ENCODE peak calls at places on chromosomes 7 and 10, in ten cellular contexts. H, R, Q, W, T, I, X, P, F and A are unnamed samples.

GRCh38 chr7:38675500-38676106 is 44.4 kb upstream of the AMPH start:
- DNase-seq in W (no peak), H (no peak), F (no peak), T (no peak), Q (no peak), X (no peak), I (no peak), R (no peak), P (no peak), A (peak; percentile 29)

GRCh38 chr10:5442056-5442989 is 30.0 kb downstream of the NET1 start:
- DNase-seq in R (peak; percentile 46), F (no peak), H (no peak), X (no peak), P (no peak), I (peak; percentile 34), T (peak; percentile 21), W (peak; percentile 47), Q (peak; percentile 56), A (peak; percentile 50)

GRCh38 chr10:124971276-124971675 is 29.4 kb downstream of the ZRANB1 start:
- DNase-seq in Q (no peak), W (no peak), I (no peak), P (no peak), F (no peak), T (no peak), R (no peak), X (no peak), H (no peak), A (no peak)

GRCh38 chr7:41696323-41696916 is 6.5 kb downstream of the INHBA start:
- DNase-seq in R (peak; percentile 28), H (peak; percentile 5), T (peak; percentile 35), P (peak; percentile 36), X (peak; percentile 68), F (peak; percentile 81), I (peak; percentile 72), Q (peak; percentile 60), W (peak; percentile 75), A (peak; percentile 2)

GRCh38 chr10:29084908-29085307 is 204.0 kb upstream of the LYZL1 start:
- DNase-seq in H (no peak), Q (no peak), T (no peak), P (no peak), I (no peak), W (no peak), R (no peak), F (no peak), X (no peak), A (no peak)

GRCh38 chr10:113569576-113569975 is 16.7 kb downstream of the HABP2 start:
- DNase-seq in F (no peak), T (no peak), H (no peak), X (no peak), I (no peak), W (no peak), R (no peak), Q (no peak), P (no peak), A (no peak)

GRCh38 chr10:25049966-25050365 is 33.6 kb downstream of the THNSL1 start:
- DNase-seq in W (peak; percentile 30), R (no peak), I (no peak), P (no peak), Q (no peak), T (no peak), F (no peak), H (no peak), X (no peak), A (no peak)

GRCh38 chr7:21076054-21076453 is 289.4 kb upstream of the SP8 start:
- DNase-seq in I (peak; percentile 13), R (no peak), P (peak; percentile 94), Q (no peak), T (no peak), W (no peak), X (peak; percentile 38), F (no peak), H (no peak), A (peak; percentile 64)

GRCh38 chr7:157032644-157033482 is 22.4 kb upstream of the MNX1 start:
- DNase-seq in R (no peak), T (no peak), X (no peak), F (no peak), W (peak; percentile 17), Q (no peak), I (no peak), H (no peak), P (no peak), A (no peak)

GRCh38 chr10:86848747-86849146 is 92.3 kb downstream of the BMPR1A start:
- DNase-seq in Q (no peak), W (no peak), P (no peak), R (no peak), X (no peak), T (no peak), I (no peak), F (no peak), H (no peak), A (no peak)

GRCh38 chr7:83267141-83267631 is 104.5 kb upstream of the PCLO start:
- DNase-seq in H (no peak), F (no peak), R (no peak), X (peak; percentile 51), P (no peak), Q (no peak), T (no peak), W (peak; percentile 1), I (no peak), A (peak; percentile 5)

GRCh38 chr10:74151879-74152722 is 1.1 kb downstream of the ADK start:
- DNase-seq in Q (no peak), P (no peak), H (no peak), F (no peak), X (no peak), R (no peak), I (no peak), W (no peak), T (no peak), A (no peak)

GRCh38 chr7:8092140-8092539 is 123.5 kb downstream of the GLCCI1 start:
- DNase-seq in R (no peak), H (no peak), W (no peak), P (no peak), I (no peak), T (no peak), F (no peak), X (no peak), Q (no peak), A (no peak)

GRCh38 chr10:3978174-3978573 is 193.2 kb upstream of the KLF6 start:
- DNase-seq in Q (no peak), F (no peak), P (no peak), W (peak; percentile 52), X (no peak), H (no peak), I (no peak), R (no peak), T (no peak), A (no peak)